ENCODE peak calls at places on chromosomes 6 and 20, in five cellular contexts. Q is neural progenitor cell, Z is cardiac muscle cell, I is GM23248, R is body of pancreas. X is an unnamed sample. For H3K9me3, the result is how much of the 10 kb centered on the place peaks cover.

GRCh38 chr6:40695114-40695513 is 108.0 kb upstream of the LRFN2 start:
- DNase-seq in Q (peak), Z (no peak), I (no peak), R (no peak), X (no peak)

GRCh38 chr6:61810047-61810446 is 476.0 kb downstream of the KHDRBS2 start:
- DNase-seq in Q (no peak), Z (no peak), I (no peak), R (no peak), X (no peak)

GRCh38 chr20:58149412-58150091 is 78.9 kb downstream of the ANKRD60 start:
- DNase-seq in Q (no peak), Z (no peak), I (peak), R (no peak), X (peak)

GRCh38 chr6:108117427-108118358 is 43.2 kb upstream of the OSTM1 start:
- DNase-seq in Q (peak), Z (peak), I (peak), R (peak), X (peak)

GRCh38 chr6:15960740-15961629 is 167.9 kb upstream of the MYLIP start:
- DNase-seq in Q (no peak), Z (peak), I (no peak), R (no peak), X (no peak)

GRCh38 chr20:38674178-38675133 is 49.8 kb upstream of the SLC32A1 start:
- DNase-seq in Q (peak), Z (peak), I (peak), R (peak), X (peak)

GRCh38 chr6:145562771-145563615 is 172.3 kb downstream of the EPM2A start:
- DNase-seq in Q (no peak), Z (no peak), I (peak), R (no peak), X (no peak)

GRCh38 chr6:143060806-143061596 is at the start of gene AIG1:
- DNase-seq in Q (peak), Z (no peak), I (no peak), R (no peak), X (no peak)

GRCh38 chr20:50415516-50416268 is 94.5 kb upstream of the PTPN1 start:
- DNase-seq in Q (peak), Z (peak), I (peak), R (peak), X (peak)

GRCh38 chr6:34969662-34970265 is 80.7 kb downstream of the ANKS1A start:
- DNase-seq in Q (no peak), Z (no peak), I (no peak), R (no peak), X (no peak)

GRCh38 chr20:35329435-35330139 is 37.4 kb upstream of the FAM83C start:
- DNase-seq in Q (peak), Z (peak), I (peak), R (no peak), X (peak)

GRCh38 chr20:58077282-58077681 is 151.2 kb downstream of the ANKRD60 start:
- DNase-seq in Q (no peak), Z (no peak), I (no peak), R (no peak), X (no peak)

GRCh38 chr20:10733122-10733521 is 59.3 kb upstream of the JAG1 start:
- DNase-seq in Q (no peak), Z (no peak), I (no peak), R (no peak), X (no peak)

GRCh38 chr20:43681991-43682410 is 15.1 kb downstream of the MYBL2 start:
- DNase-seq in Q (no peak), Z (no peak), I (no peak), R (peak), X (no peak)

GRCh38 chr20:21235346-21235712 is 67.8 kb upstream of the XRN2 start:
- DNase-seq in Q (peak), Z (no peak), I (no peak), R (no peak), X (no peak)

GRCh38 chr6:104789770-104790190 is 69.9 kb downstream of the HACE1 start:
- DNase-seq in Q (no peak), Z (peak), I (peak), R (no peak), X (no peak)

GRCh38 chr20:2838847-2839671 is 1.4 kb downstream of the PCED1A start:
- DNase-seq in Q (no peak), Z (no peak), I (no peak), R (no peak), X (no peak)

GRCh38 chr6:99514089-99514488 is 1.1 kb downstream of the USP45 start:
- DNase-seq in Q (peak), Z (peak), I (peak), R (no peak), X (peak)

GRCh38 chr20:1900321-1900791 is 5.1 kb downstream of the SIRPA start:
- DNase-seq in Q (peak), Z (peak), I (peak), R (peak), X (peak)

GRCh38 chr6:165660881-165661415 is 2.1 kb downstream of the PDE10A start:
- DNase-seq in Q (peak), Z (peak), I (no peak), R (no peak), X (no peak)

GRCh38 chr6:117906905-117907599 is at the start of gene SLC35F1:
- DNase-seq in Q (peak), Z (peak), I (peak), R (peak), X (peak)

GRCh38 chr6:140001851-140002301 is 627.4 kb upstream of the CITED2 start:
- DNase-seq in Q (no peak), Z (no peak), I (peak), R (no peak), X (no peak)

GRCh38 chr20:60715172-60715571 is 536.9 kb upstream of the CDH4 start:
- DNase-seq in Q (peak), Z (no peak), I (no peak), R (no peak), X (no peak)

GRCh38 chr20:5315807-5316187 is 957 bp downstream of the PROKR2 start:
- DNase-seq in Q (peak), Z (no peak), I (no peak), R (no peak), X (no peak)

DNA sequence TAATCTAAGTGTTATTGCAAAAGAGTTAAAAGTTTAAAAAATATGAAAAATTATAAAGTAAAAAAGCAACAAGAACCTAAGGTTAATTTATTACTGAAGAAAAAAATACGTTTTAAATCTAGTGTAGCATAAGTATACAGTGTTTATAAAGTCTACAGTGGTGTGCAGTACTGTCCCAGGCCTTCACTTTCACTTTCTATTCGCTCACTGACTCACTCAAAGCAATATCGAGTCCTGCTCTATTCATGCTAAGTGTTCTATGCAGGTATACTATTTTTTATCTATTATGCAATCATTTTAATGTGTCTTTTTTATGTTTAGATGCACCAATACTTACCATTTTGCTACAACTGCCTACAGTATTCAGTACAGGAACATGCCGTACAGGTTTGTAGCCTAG is 113.0 kb downstream of the MANEA start:
- DNase-seq in Q (no peak), Z (no peak), I (peak), R (no peak), X (no peak)
- H3K4me3 ChIP-seq in Q (no peak), Z (no peak), I (no peak), R (no peak), X (peak)

GRCh38 chr20:63387393-63387792 is 26.2 kb upstream of the CHRNA4 start:
- DNase-seq in Q (no peak), Z (no peak), I (no peak), R (no peak), X (no peak)
- H3K9me3 ChIP-seq in Q (under half), Z (under half), I (under half), R (under half), X (under half)

DNA sequence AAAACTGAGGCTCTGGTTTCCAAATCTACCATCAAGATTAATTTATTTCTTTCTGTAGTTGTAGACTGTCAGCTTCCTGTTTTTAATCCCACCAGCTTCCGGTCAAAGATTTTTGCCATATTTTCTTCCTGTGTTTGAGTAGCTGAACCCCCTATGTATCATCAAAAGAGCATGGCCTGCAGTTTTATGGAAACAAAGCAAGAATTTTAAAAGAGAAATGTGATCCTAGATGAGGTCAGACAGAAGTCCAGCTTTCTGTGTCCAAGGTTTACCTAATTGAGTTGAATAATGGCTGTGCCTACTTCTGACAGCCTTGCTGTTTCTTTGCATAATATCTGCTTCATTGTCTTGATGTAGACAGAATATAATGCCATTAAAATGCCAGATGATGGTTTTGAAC is 163.7 kb downstream of the CARMIL1 start:
- DNase-seq in Q (no peak), Z (no peak), I (no peak), R (no peak), X (no peak)
- H3K4me3 ChIP-seq in Q (no peak), Z (no peak), I (no peak), R (no peak), X (no peak)

GRCh38 chr6:132900849-132901248 is 86.5 kb downstream of the RPS12 start:
- DNase-seq in Q (no peak), Z (no peak), I (no peak), R (no peak), X (no peak)

GRCh38 chr6:132902866-132903265 is 88.5 kb downstream of the RPS12 start:
- DNase-seq in Q (no peak), Z (peak), I (no peak), R (no peak), X (no peak)

GRCh38 chr6:132893772-132894490 is 79.6 kb downstream of the RPS12 start:
- DNase-seq in Q (no peak), Z (no peak), I (no peak), R (no peak), X (no peak)

GRCh38 chr6:132892929-132893771 is 78.8 kb downstream of the RPS12 start:
- DNase-seq in Q (no peak), Z (no peak), I (no peak), R (no peak), X (no peak)

DNA sequence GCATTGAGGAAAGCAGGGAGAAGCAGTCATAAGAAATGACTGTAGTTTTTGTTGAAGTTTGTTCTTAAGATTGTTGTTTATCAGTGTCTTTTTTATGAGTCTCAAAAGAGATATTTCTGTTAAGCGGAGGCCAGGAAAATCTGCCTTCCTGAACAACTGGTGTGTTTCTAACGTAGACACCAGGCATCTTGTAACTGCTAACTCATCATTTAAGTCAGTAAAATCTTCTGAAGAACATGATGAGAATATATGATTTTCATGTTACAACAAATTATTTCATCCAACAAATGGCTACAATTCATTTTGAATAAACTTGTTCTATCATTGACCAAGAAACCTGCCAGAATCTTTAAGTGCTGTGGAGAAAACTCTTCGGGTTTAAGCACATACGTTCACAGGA is 84.0 kb downstream of the RPS12 start:
- DNase-seq in Q (no peak), Z (no peak), I (no peak), R (no peak), X (no peak)
- H3K9me3 ChIP-seq in Q (under half), Z (under half), I (under half), R (under half), X (under half)